ENCODE peak calls at places on chromosomes 6 and 20, in four cellular contexts. B is cardiac fibroblast, U is upper lobe of left lung, W is left ventricle myocardium inferior. X is an unnamed sample.

GRCh38 chr20:50682947-50683530 is 8.3 kb downstream of the RIPOR3 start:
- DNase-seq in B (no peak), U (no peak), W (no peak), X (no peak)

GRCh38 chr6:125950293-125950692 is 6.3 kb upstream of the HINT3 start:
- DNase-seq in B (peak), U (no peak), W (no peak), X (no peak)

GRCh38 chr6:30626484-30627366 is at the start of gene ATAT1:
- DNase-seq in B (peak), U (peak), W (peak), X (peak)

GRCh38 chr6:79467716-79468115 is 69.5 kb downstream of the LCA5 start:
- DNase-seq in B (no peak), U (no peak), W (no peak), X (peak)

GRCh38 chr6:41442800-41443501 is 103.2 kb upstream of the FOXP4 start:
- DNase-seq in B (peak), U (peak), W (peak), X (no peak)

GRCh38 chr6:19269341-19269898 is 567.8 kb upstream of the ID4 start:
- DNase-seq in B (no peak), U (no peak), W (no peak), X (no peak)

GRCh38 chr6:73802366-73802765 is 106.4 kb downstream of the CD109 start:
- DNase-seq in B (no peak), U (no peak), W (no peak), X (no peak)

GRCh38 chr6:114195736-114196403 is 147.0 kb downstream of the HS3ST5 start:
- DNase-seq in B (no peak), U (no peak), W (no peak), X (no peak)

GRCh38 chr6:124798942-124799496 is 163.2 kb upstream of the RNF217 start:
- DNase-seq in B (peak), U (no peak), W (no peak), X (no peak)

GRCh38 chr6:34073504-34073903 is 72.4 kb downstream of the GRM4 start:
- DNase-seq in B (no peak), U (no peak), W (no peak), X (no peak)

GRCh38 chr6:403659-404655 is 12.4 kb downstream of the IRF4 start:
- DNase-seq in B (no peak), U (no peak), W (no peak), X (peak)

GRCh38 chr6:20069130-20069529 is 143.1 kb downstream of the MBOAT1 start:
- DNase-seq in B (no peak), U (no peak), W (no peak), X (no peak)

GRCh38 chr20:58014628-58015315 is 213.7 kb downstream of the ANKRD60 start:
- DNase-seq in B (no peak), U (no peak), W (no peak), X (no peak)

GRCh38 chr6:9485992-9486391 is 928.9 kb downstream of the TFAP2A start:
- DNase-seq in B (no peak), U (no peak), W (no peak), X (no peak)

GRCh38 chr6:31422587-31422986 is 19.2 kb downstream of the MICA start:
- DNase-seq in B (no peak), U (no peak), W (no peak), X (no peak)

GRCh38 chr20:12575352-12576095 is 433.2 kb upstream of the SPTLC3 start:
- DNase-seq in B (peak), U (peak), W (peak), X (no peak)

GRCh38 chr6:107555449-107555848 is 65.5 kb downstream of the SOBP start:
- DNase-seq in B (no peak), U (no peak), W (no peak), X (no peak)

GRCh38 chr6:46469021-46469420 is 22.2 kb downstream of the RCAN2 start:
- DNase-seq in B (no peak), U (no peak), W (no peak), X (no peak)
- H3K4me3 ChIP-seq in B (no peak), U (no peak), W (no peak), X (no peak)

DNA sequence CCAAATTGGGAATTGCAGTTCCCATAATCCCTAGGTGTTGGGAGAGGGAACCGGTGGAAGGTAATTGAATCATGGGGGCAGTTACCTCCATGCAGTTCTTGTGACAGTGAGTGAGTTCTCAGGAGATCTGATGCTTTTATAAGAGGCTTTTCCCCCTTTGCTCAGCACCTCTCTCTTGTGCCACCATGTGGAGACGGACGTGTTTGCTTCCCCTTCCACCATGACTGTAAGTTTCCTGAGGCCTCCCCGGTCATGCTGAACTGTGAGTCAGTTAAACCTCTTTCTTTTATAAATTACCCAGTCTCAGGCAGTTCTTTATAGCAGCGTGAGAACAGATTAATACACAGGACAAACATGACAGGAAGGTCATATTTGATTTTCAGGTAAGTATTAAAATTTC is 25.3 kb upstream of the HECA start:
- DNase-seq in B (peak), U (no peak), W (no peak), X (peak)
- TF ChIP-seq CTCF in B (peak), U (no peak), W (peak), X (peak)

DNA sequence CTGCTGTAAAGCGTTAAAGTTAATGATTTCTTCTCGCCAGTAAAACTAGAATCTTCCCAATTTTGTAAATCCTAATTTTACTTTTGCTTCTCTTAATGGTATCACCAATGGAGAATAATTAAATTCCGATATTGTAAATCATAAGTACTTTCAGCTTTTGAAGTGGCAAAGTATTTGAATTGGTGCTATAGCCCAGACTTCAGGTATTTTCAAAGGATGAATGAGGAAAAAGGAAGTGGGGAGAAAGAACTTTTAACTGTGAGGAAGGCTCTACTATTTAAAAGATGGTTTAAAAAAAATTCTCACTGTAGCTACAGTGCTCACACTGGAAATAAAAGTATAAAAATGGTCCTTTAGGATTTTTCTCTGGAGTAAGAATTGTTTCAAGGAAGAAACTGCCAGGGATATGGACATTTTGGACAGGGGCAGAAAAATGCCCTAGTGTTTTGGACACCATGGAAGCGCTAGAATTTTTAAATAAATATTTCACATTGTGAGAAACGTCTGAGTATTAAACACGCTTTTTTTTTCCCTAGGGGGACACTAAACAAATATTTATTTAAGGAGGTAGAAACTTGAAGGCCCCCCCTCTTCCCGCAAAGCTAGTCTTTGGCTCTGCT is 1.3 kb upstream of the TAB2 start:
- DNase-seq in B (no peak), U (no peak), W (no peak), X (no peak)
- H3K4me3 ChIP-seq in B (peak), U (peak), W (peak), X (peak)

GRCh38 chr6:82337688-82338257 is 25.8 kb upstream of the TPBG start:
- DNase-seq in B (no peak), U (no peak), W (no peak), X (no peak)
- TF ChIP-seq CTCF in B (no peak), U (no peak), W (no peak), X (no peak)

GRCh38 chr6:32886674-32887383 is 32.8 kb downstream of the PSMB9 start:
- DNase-seq in B (peak), U (no peak), W (no peak), X (no peak)
- H3K4me3 ChIP-seq in B (no peak), U (no peak), W (no peak), X (no peak)

GRCh38 chr20:37988555-37988954 is 44.7 kb downstream of the TTI1 start:
- DNase-seq in B (no peak), U (no peak), W (no peak), X (no peak)
- TF ChIP-seq CTCF in B (no peak), U (no peak), W (no peak), X (no peak)

GRCh38 chr6:25968769-25969168 is 6.2 kb downstream of the TRIM38 start:
- DNase-seq in B (peak), U (no peak), W (no peak), X (no peak)

GRCh38 chr6:25972902-25973301 is 10.3 kb downstream of the TRIM38 start:
- DNase-seq in B (no peak), U (no peak), W (no peak), X (no peak)

GRCh38 chr6:25972128-25972527 is 9.5 kb downstream of the TRIM38 start:
- DNase-seq in B (no peak), U (no peak), W (no peak), X (no peak)

GRCh38 chr6:25973923-25974555 is 11.4 kb downstream of the TRIM38 start:
- DNase-seq in B (no peak), U (no peak), W (no peak), X (no peak)

GRCh38 chr6:25971187-25971811 is 8.7 kb downstream of the TRIM38 start:
- DNase-seq in B (peak), U (peak), W (no peak), X (no peak)
- H3K4me3 ChIP-seq in B (no peak), U (no peak), W (no peak), X (no peak)

GRCh38 chr20:59207742-59208357 is 44.2 kb downstream of the ZNF831 start:
- DNase-seq in B (peak), U (peak), W (peak), X (peak)
- TF ChIP-seq CTCF in B (peak), U (peak), W (peak), X (peak)

GRCh38 chr6:142855877-142856606 is 88.9 kb downstream of the HIVEP2 start:
- DNase-seq in B (no peak), U (no peak), W (no peak), X (peak)

GRCh38 chr6:142856607-142856856 is 88.4 kb downstream of the HIVEP2 start:
- DNase-seq in B (no peak), U (no peak), W (no peak), X (no peak)

GRCh38 chr6:142856857-142857608 is 87.9 kb downstream of the HIVEP2 start:
- DNase-seq in B (no peak), U (no peak), W (no peak), X (peak)

GRCh38 chr6:142853244-142854180 is 91.5 kb downstream of the HIVEP2 start:
- DNase-seq in B (no peak), U (no peak), W (no peak), X (peak)

DNA sequence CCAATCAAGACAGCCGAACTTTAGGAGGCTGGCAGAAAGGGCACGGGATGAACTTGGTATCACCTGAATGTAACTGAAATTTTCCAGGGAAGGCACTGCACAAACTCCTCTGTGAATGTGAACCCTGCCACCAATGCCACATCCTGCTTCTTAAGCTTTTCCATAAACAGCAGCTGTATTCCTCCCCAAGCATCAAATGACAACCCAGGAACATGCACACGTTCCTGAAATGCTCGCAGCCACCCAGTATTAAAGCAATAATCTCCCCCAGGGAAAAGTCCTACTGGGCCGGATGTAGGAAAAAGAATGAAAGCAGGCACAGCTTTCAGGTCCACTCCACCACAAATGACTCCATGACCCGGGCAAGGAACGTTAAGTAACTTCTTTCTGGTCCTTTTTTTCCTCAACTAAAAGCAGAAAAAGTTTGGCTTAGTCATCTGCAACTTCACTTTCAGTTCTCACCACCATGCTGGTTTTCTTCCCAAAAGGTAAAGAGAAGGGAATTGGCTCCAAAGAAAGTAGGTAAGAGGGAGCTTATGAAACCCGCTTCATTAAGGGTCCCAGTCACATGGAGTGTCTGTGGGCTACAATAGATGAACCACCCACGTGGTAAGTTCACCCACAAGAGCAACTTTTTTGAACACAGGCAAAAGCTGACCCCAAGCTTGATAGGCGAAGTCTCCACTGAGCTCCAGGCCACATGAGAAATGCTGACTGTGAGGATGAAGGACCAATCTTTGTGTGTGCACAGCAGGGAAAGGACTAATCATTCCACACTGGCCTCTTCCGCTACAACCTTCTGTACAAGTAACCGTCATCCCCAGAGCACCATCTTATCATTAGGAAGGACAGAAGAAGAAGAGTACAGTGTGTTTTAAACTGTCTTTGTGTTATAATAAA is 90.1 kb downstream of the HIVEP2 start:
- DNase-seq in B (no peak), U (no peak), W (no peak), X (no peak)
- H3K4me3 ChIP-seq in B (no peak), U (no peak), W (no peak), X (peak)

GRCh38 chr6:122770835-122771601 is 8.5 kb upstream of the FABP7 start:
- DNase-seq in B (no peak), U (no peak), W (no peak), X (no peak)
- TF ChIP-seq CTCF in B (no peak), U (no peak), W (no peak), X (no peak)